ENCODE peak calls at places on chromosomes 7 and 10, in seven cellular contexts. Y is SK-N-SH, T is GM12878, V is GM12891, D is K562, O is HepG2, Z is H1. E is an unnamed sample.
A peak's percentile ranks its signal among the peaks of the same experiment; 100 is the strongest.

GRCh38 chr10:3853547-3853989 is 68.6 kb upstream of the KLF6 start:
- DNase-seq in V (no peak), T (no peak), O (no peak), D (no peak), Y (no peak), Z (no peak), E (no peak)

GRCh38 chr7:33854178-33854577 is 51.2 kb upstream of the BMPER start:
- DNase-seq in Z (no peak), Y (no peak), O (no peak), T (no peak), V (no peak), D (no peak), E (no peak)

GRCh38 chr7:155222578-155222977 is 75.1 kb upstream of the INSIG1 start:
- DNase-seq in T (no peak), O (no peak), Z (no peak), Y (no peak), D (no peak), V (no peak), E (no peak)

GRCh38 chr7:95255691-95256090 is 68.6 kb downstream of the PON1 start:
- DNase-seq in O (no peak), Z (no peak), T (no peak), D (no peak), V (no peak), Y (no peak), E (no peak)

GRCh38 chr7:151371266-151371665 is 29.7 kb downstream of the NUB1 start:
- DNase-seq in O (no peak), Z (no peak), Y (no peak), T (no peak), V (no peak), D (peak; percentile 53), E (no peak)

GRCh38 chr10:55410415-55410885 is 609.4 kb upstream of the PCDH15 start:
- DNase-seq in V (no peak), D (no peak), O (no peak), T (no peak), Y (peak; percentile 51), Z (peak; percentile 19), E (no peak)

GRCh38 chr10:78599122-78599853 is 469.5 kb upstream of the ZMIZ1 start:
- DNase-seq in T (no peak), Y (no peak), Z (no peak), V (no peak), D (no peak), O (no peak), E (no peak)

GRCh38 chr7:33129806-33130153 is 416 bp downstream of the BBS9 start:
- DNase-seq in V (no peak), O (no peak), D (no peak), Z (no peak), Y (no peak), T (no peak), E (no peak)

GRCh38 chr10:121764241-121764942 is 163.4 kb downstream of the ATE1 start:
- DNase-seq in O (no peak), Y (no peak), Z (no peak), D (no peak), V (no peak), T (no peak), E (no peak)

GRCh38 chr10:63003816-63004453 is 129.2 kb upstream of the NRBF2 start:
- DNase-seq in V (no peak), T (no peak), O (no peak), D (peak; percentile 22), Z (no peak), Y (peak; percentile 21), E (no peak)

GRCh38 chr10:121927361-121927840 is 430 bp downstream of the ATE1 start:
- DNase-seq in D (no peak), O (peak; percentile 58), T (no peak), V (peak; percentile 29), Z (no peak), Y (peak; percentile 83), E (peak; percentile 40)

GRCh38 chr7:84191261-84191660 is 3.3 kb downstream of the SEMA3A start:
- DNase-seq in O (no peak), Y (no peak), Z (no peak), T (no peak), D (no peak), V (no peak), E (no peak)

GRCh38 chr7:157176771-157177170 is 38.0 kb downstream of the UBE3C start:
- DNase-seq in D (no peak), T (no peak), Y (no peak), Z (no peak), V (no peak), O (no peak), E (no peak)

GRCh38 chr7:130277763-130278643 is 11.3 kb downstream of the CPA2 start:
- DNase-seq in D (peak; percentile 46), Y (peak; percentile 77), Z (no peak), V (no peak), T (no peak), O (peak; percentile 25), E (no peak)

GRCh38 chr10:91798736-91799579 is 732 bp downstream of the TNKS2 start:
- DNase-seq in Y (no peak), O (peak; percentile 28), D (peak; percentile 24), Z (no peak), V (peak; percentile 31), T (no peak), E (peak; percentile 37)

GRCh38 chr10:72637398-72637857 is 11.5 kb upstream of the MICU1 start:
- DNase-seq in D (peak; percentile 77), Y (no peak), T (peak; percentile 38), Z (no peak), V (peak; percentile 42), O (peak; percentile 44), E (peak; percentile 22)

GRCh38 chr10:129908406-129908805 is 55.7 kb downstream of the EBF3 start:
- DNase-seq in T (no peak), Z (no peak), V (no peak), Y (no peak), O (no peak), D (no peak), E (no peak)
- TF ChIP-seq TAF1 in T (no peak), Z (no peak), V (no peak), Y (no peak), O (no peak), D (no peak), E (no peak)

DNA sequence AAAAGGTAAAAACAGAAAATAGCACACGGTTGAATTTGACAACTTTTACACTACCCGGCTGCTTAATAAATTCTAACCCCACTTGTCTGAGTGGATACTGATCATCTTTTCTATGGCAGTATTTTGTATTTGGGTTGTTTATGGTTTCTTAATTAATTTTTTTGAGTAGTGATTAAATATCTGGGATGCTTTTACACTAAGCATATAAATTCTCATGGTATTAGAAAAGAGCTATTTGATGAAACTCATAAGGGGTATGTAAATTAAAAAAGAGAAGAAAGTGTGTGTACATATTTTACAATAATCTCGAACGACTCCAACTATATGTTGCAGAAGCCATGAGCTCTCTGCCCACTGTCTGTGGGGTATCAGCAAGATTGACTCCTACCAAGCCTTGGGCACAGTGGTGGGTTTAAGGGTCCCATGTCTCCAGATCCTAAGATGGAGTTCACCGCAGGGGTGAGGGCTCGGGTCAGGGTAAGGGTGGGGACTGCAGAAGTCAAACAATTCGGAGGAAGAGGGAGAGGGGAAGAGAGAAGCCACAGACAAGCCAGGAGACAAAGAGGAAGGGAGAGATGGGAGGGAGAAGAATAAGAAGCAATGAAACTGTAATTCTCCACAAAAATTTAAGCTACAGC is 7.6 kb upstream of the HOXA13 start:
- DNase-seq in V (no peak), Y (no peak), Z (no peak), O (no peak), T (no peak), D (no peak), E (no peak)
- TF ChIP-seq TAF1 in V (no peak), Y (no peak), Z (no peak), O (no peak), T (no peak), D (no peak), E (no peak)

GRCh38 chr10:84549368-84549767 is 221.0 kb downstream of the CCSER2 start:
- DNase-seq in T (no peak), Y (no peak), O (no peak), V (no peak), Z (no peak), D (no peak), E (no peak)

GRCh38 chr10:84548869-84549268 is 220.5 kb downstream of the CCSER2 start:
- DNase-seq in Z (no peak), T (no peak), O (no peak), D (no peak), V (no peak), Y (no peak), E (no peak)

GRCh38 chr10:84551437-84552120 is 223.2 kb downstream of the CCSER2 start:
- DNase-seq in O (no peak), Y (no peak), T (no peak), D (no peak), Z (no peak), V (no peak), E (no peak)

GRCh38 chr10:84552478-84552877 is 224.1 kb downstream of the CCSER2 start:
- DNase-seq in D (no peak), Z (no peak), T (no peak), V (no peak), O (no peak), Y (no peak), E (no peak)

DNA sequence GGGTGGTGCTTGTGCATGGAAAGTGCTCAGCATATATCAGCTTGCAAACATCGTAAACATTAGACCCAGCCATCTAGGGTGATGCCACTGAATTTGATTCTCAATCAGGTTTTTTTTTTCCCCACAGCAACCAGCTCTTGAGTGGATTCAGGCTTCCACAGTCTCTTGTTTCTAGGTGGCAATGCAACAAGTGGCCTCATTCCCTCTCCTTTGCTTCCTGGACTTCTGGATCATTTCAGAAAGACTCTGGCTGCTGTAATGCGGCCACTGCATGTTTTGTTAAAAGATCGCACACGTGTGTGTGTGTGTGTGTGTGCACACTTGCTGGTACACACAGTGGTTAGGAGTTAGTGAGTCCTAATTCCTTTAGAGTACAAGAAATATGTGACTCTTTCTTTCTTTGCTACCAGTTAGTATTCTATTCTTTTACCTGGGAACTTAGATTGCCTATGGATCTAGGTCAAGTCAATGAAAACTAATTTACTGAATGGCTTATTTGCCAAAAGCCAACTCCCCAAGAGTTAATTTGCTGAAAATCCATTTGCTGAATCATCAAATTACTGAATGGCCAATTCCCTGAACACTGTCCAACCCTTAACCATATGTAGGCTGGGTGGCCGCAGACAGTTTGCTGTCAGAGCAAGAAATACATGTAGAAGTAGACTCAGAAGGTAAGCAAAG is 222.5 kb downstream of the CCSER2 start:
- DNase-seq in D (no peak), Y (no peak), T (no peak), V (no peak), O (no peak), Z (no peak), E (no peak)
- TF ChIP-seq TAF1 in D (no peak), Y (no peak), T (no peak), V (no peak), O (no peak), Z (no peak), E (no peak)

GRCh38 chr10:101617102-101617823 is 29.1 kb downstream of the DPCD start:
- DNase-seq in O (no peak), Z (no peak), T (peak; percentile 33), Y (peak; percentile 52), V (peak; percentile 59), D (peak; percentile 17), E (peak; percentile 42)

GRCh38 chr10:101613646-101614045 is 25.5 kb downstream of the DPCD start:
- DNase-seq in O (no peak), V (no peak), T (no peak), Y (no peak), Z (no peak), D (no peak), E (no peak)

GRCh38 chr10:101615760-101616116 is 27.6 kb downstream of the DPCD start:
- DNase-seq in Z (no peak), O (no peak), Y (no peak), T (no peak), D (no peak), V (no peak), E (no peak)

GRCh38 chr10:101616415-101617101 is 28.4 kb downstream of the DPCD start:
- DNase-seq in Y (peak; percentile 51), T (no peak), D (no peak), Z (no peak), O (no peak), V (no peak), E (no peak)

GRCh38 chr10:101614957-101615759 is 27.0 kb downstream of the DPCD start:
- DNase-seq in V (no peak), O (no peak), D (no peak), Y (no peak), Z (no peak), T (no peak), E (no peak)
- TF ChIP-seq TAF1 in V (no peak), O (no peak), D (no peak), Y (no peak), Z (no peak), T (no peak), E (no peak)